ENCODE peak calls at places on chromosome 18, in seven cellular contexts. H, T, E, P, G, L and Y are unnamed samples.

GRCh38 chr18:62438402-62438801 is 84.4 kb upstream of the ZCCHC2 start:
- DNase-seq in H (no peak), T (no peak), E (no peak), P (no peak), G (no peak), L (no peak), Y (no peak)

GRCh38 chr18:36526611-36527010 is 229.1 kb downstream of the FHOD3 start:
- DNase-seq in H (no peak), T (no peak), E (no peak), P (no peak), G (no peak), L (no peak), Y (no peak)

GRCh38 chr18:31618801-31619200 is 27.1 kb downstream of the TTR start:
- DNase-seq in H (no peak), T (no peak), E (no peak), P (no peak), G (no peak), L (no peak), Y (no peak)

GRCh38 chr18:76426738-76427305 is 68.2 kb downstream of the ZNF516 start:
- DNase-seq in H (peak), T (no peak), E (no peak), P (peak), G (peak), L (no peak), Y (no peak)

GRCh38 chr18:32769242-32770180 is 3.3 kb downstream of the KLHL14 start:
- DNase-seq in H (peak), T (no peak), E (no peak), P (peak), G (no peak), L (no peak), Y (peak)

GRCh38 chr18:3863593-3863992 is 413.6 kb downstream of the TGIF1 start:
- DNase-seq in H (no peak), T (no peak), E (no peak), P (no peak), G (no peak), L (no peak), Y (no peak)

GRCh38 chr18:57435851-57436192 is 648 bp downstream of the ONECUT2 start:
- DNase-seq in H (peak), T (no peak), E (no peak), P (no peak), G (no peak), L (no peak), Y (peak)

GRCh38 chr18:53496028-53496427 is 728.4 kb downstream of the MBD2 start:
- DNase-seq in H (no peak), T (no peak), E (no peak), P (no peak), G (no peak), L (no peak), Y (no peak)

GRCh38 chr18:8559612-8560011 is 49.6 kb upstream of the RAB12 start:
- DNase-seq in H (peak), T (no peak), E (no peak), P (no peak), G (peak), L (no peak), Y (no peak)

GRCh38 chr18:54679318-54680149 is 88.5 kb downstream of the DYNAP start:
- DNase-seq in H (peak), T (peak), E (no peak), P (peak), G (peak), L (no peak), Y (peak)